ENCODE peak calls at places on chromosomes 13 and 19, in seven cellular contexts. T, J, F, H, P, W and U are unnamed samples.
A peak's percentile ranks its signal among the peaks of the same experiment; 100 is the strongest.

GRCh38 chr19:55500368-55500952 is 12.2 kb downstream of the SSC5D start:
- DNase-seq in F (no peak), T (no peak), H (peak; percentile 37), J (no peak), W (no peak), P (no peak), U (no peak)

GRCh38 chr13:28320884-28321574 is 173.9 kb downstream of the FLT1 start:
- DNase-seq in T (peak; percentile 84), P (no peak), J (no peak), W (no peak), F (no peak), H (no peak), U (no peak)

GRCh38 chr19:4375164-4375619 is 25.2 kb downstream of the SH3GL1 start:
- DNase-seq in F (peak; percentile 71), T (no peak), P (no peak), H (no peak), J (peak; percentile 38), W (no peak), U (no peak)

GRCh38 chr19:47719047-47719885 is 6.0 kb downstream of the EHD2 start:
- DNase-seq in T (peak; percentile 99), F (peak; percentile 60), W (no peak), J (peak; percentile 94), H (peak; percentile 97), P (no peak), U (peak; percentile 75)

GRCh38 chr19:18284710-18285430 is 3.4 kb upstream of the JUND start:
- DNase-seq in W (no peak), J (no peak), H (peak; percentile 52), F (no peak), P (no peak), T (no peak), U (no peak)

GRCh38 chr13:79225487-79226232 is 180.4 kb downstream of the RBM26 start:
- DNase-seq in H (no peak), T (no peak), W (no peak), P (no peak), J (no peak), F (no peak), U (no peak)

GRCh38 chr13:110128546-110128945 is 178.4 kb downstream of the COL4A1 start:
- DNase-seq in H (no peak), J (no peak), T (no peak), P (no peak), W (no peak), F (no peak), U (no peak)

GRCh38 chr13:111853146-111853545 is 213.8 kb upstream of the SOX1 start:
- DNase-seq in J (no peak), P (no peak), F (no peak), T (no peak), H (no peak), W (no peak), U (no peak)

GRCh38 chr19:19268453-19269385 is 4.4 kb downstream of the TM6SF2 start:
- DNase-seq in T (no peak), H (no peak), J (no peak), F (no peak), P (no peak), W (no peak), U (no peak)

GRCh38 chr13:39415403-39415802 is 187.6 kb downstream of the LHFPL6 start:
- DNase-seq in F (no peak), T (peak; percentile 43), W (peak; percentile 29), P (no peak), H (peak; percentile 61), J (peak; percentile 75), U (no peak)

GRCh38 chr19:3295581-3295980 is 70.8 kb upstream of the NFIC start:
- DNase-seq in F (no peak), J (no peak), W (no peak), P (no peak), T (no peak), H (no peak), U (no peak)

GRCh38 chr19:46660601-46661019 is 372 bp downstream of the DACT3 start:
- DNase-seq in T (no peak), J (peak; percentile 59), W (no peak), P (no peak), F (no peak), H (no peak), U (no peak)

GRCh38 chr19:15280048-15280725 is 47.9 kb upstream of the EPHX3 start:
- DNase-seq in H (no peak), J (peak; percentile 77), W (no peak), P (no peak), T (peak; percentile 71), F (no peak), U (no peak)

GRCh38 chr19:2252481-2253105 is 3.5 kb downstream of the AMH start:
- DNase-seq in W (no peak), T (no peak), F (no peak), H (no peak), J (no peak), P (no peak), U (no peak)

GRCh38 chr13:51955281-51955771 is 55.9 kb downstream of the ATP7B start:
- DNase-seq in T (no peak), F (no peak), H (no peak), P (no peak), J (no peak), W (no peak), U (no peak)

GRCh38 chr19:13103961-13104847 is 1.5 kb upstream of the LYL1 start:
- DNase-seq in P (peak; percentile 83), F (peak; percentile 45), T (no peak), W (peak; percentile 75), J (peak; percentile 89), H (peak; percentile 69), U (no peak)
- TF ChIP-seq POLR2A in P (peak; percentile 12), F (no peak), T (no peak), W (no peak), J (no peak), H (no peak), U (no peak)

GRCh38 chr19:40144151-40144550 is 47.1 kb upstream of the MAP3K10 start:
- DNase-seq in F (no peak), P (no peak), T (no peak), H (no peak), J (no peak), W (no peak), U (no peak)

GRCh38 chr19:40150170-40150569 is 41.1 kb upstream of the MAP3K10 start:
- DNase-seq in P (no peak), J (no peak), T (peak; percentile 15), F (no peak), W (no peak), H (no peak), U (no peak)

GRCh38 chr19:40144947-40145748 is 46.1 kb upstream of the MAP3K10 start:
- DNase-seq in F (no peak), H (no peak), J (no peak), W (no peak), T (no peak), P (no peak), U (no peak)

GRCh38 chr19:40147338-40147692 is 43.9 kb upstream of the MAP3K10 start:
- DNase-seq in W (no peak), P (no peak), T (no peak), F (no peak), H (no peak), J (no peak), U (no peak)

DNA sequence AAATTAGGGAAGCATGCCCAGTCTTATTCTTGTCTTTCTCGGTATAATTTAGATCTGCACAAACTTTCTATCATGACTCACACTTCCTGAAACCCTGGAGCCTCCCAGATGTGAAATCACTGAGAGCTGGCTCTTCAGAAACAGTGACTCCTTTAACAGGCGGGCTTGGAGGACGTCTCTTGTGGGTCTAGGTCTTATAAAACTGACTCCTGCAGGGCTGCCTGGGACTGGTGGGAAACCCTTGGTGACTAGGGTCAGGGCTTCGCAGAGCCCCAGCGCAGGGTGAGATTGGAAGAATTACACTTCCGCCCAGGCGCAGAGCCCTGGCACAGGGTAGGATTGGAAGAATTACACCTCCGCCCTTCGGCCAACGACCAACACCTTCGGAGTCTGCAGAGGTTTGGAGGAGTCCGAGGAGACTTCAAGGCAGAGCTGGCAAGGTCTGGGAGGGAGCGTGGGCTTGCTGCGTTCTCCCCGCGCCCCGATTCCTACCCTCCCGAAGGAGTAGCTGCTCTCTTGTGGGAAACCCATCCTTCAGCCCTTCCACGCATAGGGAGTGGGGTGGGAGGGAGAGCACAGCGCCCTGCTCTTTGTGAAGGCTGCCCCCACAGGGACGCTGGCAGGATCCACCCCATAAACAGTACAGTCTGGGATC is 43.4 kb upstream of the MAP3K10 start:
- DNase-seq in F (no peak), P (no peak), H (no peak), J (no peak), W (no peak), T (peak; percentile 77), U (peak; percentile 81)
- TF ChIP-seq POLR2A in F (no peak), P (no peak), H (no peak), J (no peak), W (no peak), T (no peak), U (peak; percentile 11)

GRCh38 chr19:45477713-45478453 is 10.1 kb downstream of the FOSB start:
- DNase-seq in F (no peak), W (no peak), J (no peak), T (no peak), H (no peak), P (no peak), U (no peak)
- TF ChIP-seq POLR2A in F (no peak), W (no peak), J (no peak), T (no peak), H (no peak), P (no peak), U (no peak)

GRCh38 chr19:8306235-8307054 is 1.7 kb downstream of the CD320 start:
- DNase-seq in W (peak; percentile 29), T (no peak), H (peak; percentile 38), J (peak; percentile 21), F (peak; percentile 25), P (no peak), U (no peak)

GRCh38 chr19:8307400-8307964 is 676 bp downstream of the CD320 start:
- DNase-seq in H (no peak), J (no peak), T (no peak), P (no peak), F (peak; percentile 25), W (no peak), U (no peak)

GRCh38 chr19:8308891-8309291 is 733 bp upstream of the CD320 start:
- DNase-seq in J (no peak), P (no peak), T (no peak), W (peak; percentile 6), H (peak; percentile 34), F (peak; percentile 23), U (no peak)

GRCh38 chr19:8310342-8311055 is 2.3 kb upstream of the CD320 start:
- DNase-seq in T (no peak), F (peak; percentile 20), W (no peak), H (peak; percentile 19), J (no peak), P (no peak), U (no peak)

DNA sequence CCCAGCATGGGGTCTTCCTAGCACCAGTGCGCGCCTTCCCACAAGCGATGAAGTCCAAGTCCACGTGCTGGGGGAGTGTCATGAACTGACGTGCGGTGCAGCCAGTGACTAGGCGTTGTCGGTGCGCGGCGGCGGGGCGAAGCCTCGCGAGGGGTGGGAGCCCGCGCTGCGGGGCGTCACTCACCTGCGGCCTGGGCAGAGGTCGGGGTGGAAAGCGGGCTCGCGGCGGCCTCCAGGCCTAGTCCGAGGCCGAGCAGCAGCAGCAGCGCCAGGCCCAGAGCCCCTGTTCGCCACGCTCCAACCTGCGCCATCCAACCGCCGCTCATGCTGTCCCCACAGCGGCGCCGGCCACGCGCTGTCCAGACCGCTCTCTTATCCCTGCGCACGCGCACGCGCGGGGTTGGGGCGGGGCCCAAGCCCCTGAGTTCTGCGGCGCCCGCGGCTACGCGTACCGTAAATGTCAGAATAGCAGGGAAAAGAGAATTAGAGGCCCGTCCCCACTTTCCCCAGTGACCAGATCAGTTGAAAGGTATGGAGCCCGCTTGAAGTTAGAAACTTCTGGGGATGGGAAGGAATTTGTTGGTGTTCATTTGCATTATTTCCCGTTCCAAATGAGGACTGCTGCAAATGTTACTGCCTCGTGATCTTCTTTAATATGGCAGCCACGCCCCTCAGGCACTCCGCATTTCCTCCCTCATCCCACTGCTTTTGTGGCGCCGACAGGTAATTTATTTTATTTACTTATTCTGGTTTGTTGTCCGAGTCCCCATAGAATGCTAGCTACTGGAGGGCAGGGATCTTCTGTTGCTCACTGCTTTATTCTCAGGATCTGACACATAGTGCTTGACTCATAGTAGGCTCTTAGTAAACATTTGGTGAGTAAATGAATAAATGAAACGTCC is at the start of gene CD320:
- DNase-seq in T (peak; percentile 87), W (peak; percentile 92), J (peak; percentile 94), H (peak; percentile 94), P (peak; percentile 97), F (peak; percentile 93), U (peak; percentile 87)
- TF ChIP-seq POLR2A in T (peak; percentile 67), W (peak; percentile 63), J (peak; percentile 71), H (peak; percentile 11), P (peak; percentile 93), F (no peak), U (peak; percentile 80)